ENCODE peak calls at places on chromosome 12, in eight cellular contexts. E, G, S, K, A, D, U and Z are unnamed samples.

GRCh38 chr12:52242442-52243263 is 9.6 kb downstream of the KRT7 start:
- DNase-seq in D (no peak), K (no peak), S (no peak), A (no peak), E (no peak), U (peak), G (no peak), Z (no peak)

GRCh38 chr12:571795-572531 is 91.3 kb downstream of the NINJ2 start:
- DNase-seq in E (no peak), U (peak), G (peak), K (no peak), D (no peak), S (peak), A (peak), Z (no peak)

GRCh38 chr12:2248087-2248900 is 195.5 kb downstream of the CACNA1C start:
- DNase-seq in K (peak), S (no peak), G (peak), D (peak), A (peak), E (peak), U (no peak), Z (no peak)

GRCh38 chr12:106841471-106842302 is 67.2 kb downstream of the RIC8B start:
- DNase-seq in D (peak), S (no peak), A (peak), G (peak), E (peak), K (peak), U (peak), Z (peak)

GRCh38 chr12:124233041-124233836 is 61.7 kb upstream of the RFLNA start:
- DNase-seq in K (peak), U (peak), D (peak), E (no peak), S (no peak), G (peak), A (peak), Z (no peak)

GRCh38 chr12:26690601-26691000 is 142.4 kb downstream of the ITPR2 start:
- DNase-seq in U (no peak), G (no peak), A (no peak), K (no peak), S (no peak), E (no peak), D (no peak), Z (no peak)

GRCh38 chr12:55658635-55659391 is 22.1 kb downstream of the OR10P1 start:
- DNase-seq in G (peak), E (no peak), S (no peak), U (no peak), K (no peak), D (peak), A (peak), Z (no peak)

GRCh38 chr12:53287741-53288216 is 7.6 kb upstream of the PFDN5 start:
- DNase-seq in E (peak), S (peak), U (peak), K (peak), D (peak), A (peak), G (peak), Z (peak)

GRCh38 chr12:94244165-94245133 is 96.1 kb downstream of the PLXNC1 start:
- DNase-seq in S (no peak), G (no peak), D (no peak), A (no peak), K (no peak), E (no peak), U (no peak), Z (no peak)

GRCh38 chr12:116065561-116065960 is 211.9 kb downstream of the MED13L start:
- DNase-seq in U (no peak), G (peak), A (peak), K (no peak), D (peak), S (no peak), E (no peak), Z (peak)

GRCh38 chr12:28424965-28425364 is 234.7 kb downstream of the CCDC91 start:
- DNase-seq in U (no peak), G (peak), A (peak), S (peak), D (peak), K (peak), E (no peak), Z (no peak)

GRCh38 chr12:65825573-65826512 is 1.6 kb downstream of the HMGA2 start:
- DNase-seq in A (no peak), G (peak), E (no peak), U (peak), S (no peak), D (peak), K (peak), Z (peak)

GRCh38 chr12:64633940-64634337 is 23.6 kb downstream of the RASSF3 start:
- DNase-seq in G (peak), D (peak), U (peak), A (peak), K (peak), S (peak), E (no peak), Z (peak)

GRCh38 chr12:95848575-95849388 is 10.0 kb upstream of the SNRPF start:
- DNase-seq in U (peak), S (no peak), K (peak), E (no peak), A (peak), D (peak), G (peak), Z (no peak)

GRCh38 chr12:128337456-128338160 is 70.6 kb downstream of the TMEM132C start:
- DNase-seq in G (no peak), D (no peak), U (no peak), S (no peak), K (no peak), A (no peak), E (no peak), Z (no peak)

GRCh38 chr12:58583541-58583940 is 336.8 kb downstream of the LRIG3 start:
- DNase-seq in S (no peak), A (peak), K (peak), D (peak), E (no peak), G (peak), U (peak), Z (no peak)

GRCh38 chr12:62895351-62895750 is 39.6 kb downstream of the PPM1H start:
- DNase-seq in E (no peak), D (no peak), K (no peak), U (no peak), A (no peak), S (no peak), G (no peak), Z (no peak)

GRCh38 chr12:121095544-121096198 is 37.0 kb upstream of the P2RX7 start:
- DNase-seq in U (peak), S (peak), D (peak), A (peak), K (peak), E (peak), G (peak), Z (peak)

GRCh38 chr12:112947761-112948160 is 9.5 kb downstream of the OAS3 start:
- DNase-seq in K (no peak), D (no peak), S (no peak), A (no peak), G (no peak), U (no peak), E (no peak), Z (no peak)

GRCh38 chr12:62709321-62709720 is 225.6 kb downstream of the PPM1H start:
- DNase-seq in A (no peak), G (no peak), E (no peak), U (no peak), D (no peak), K (no peak), S (no peak), Z (no peak)

GRCh38 chr12:19972325-19973288 is 395.7 kb upstream of the PDE3A start:
- DNase-seq in U (no peak), D (no peak), S (no peak), E (no peak), A (peak), K (peak), G (no peak), Z (no peak)

GRCh38 chr12:58414398-58414871 is 473.1 kb downstream of the ATP23 start:
- DNase-seq in G (peak), E (no peak), U (peak), S (no peak), A (peak), K (peak), D (peak), Z (no peak)

GRCh38 chr12:49667319-49668090 is 39.7 kb downstream of the FMNL3 start:
- DNase-seq in K (peak), G (peak), E (no peak), A (peak), D (peak), S (no peak), U (no peak), Z (no peak)

GRCh38 chr12:87991483-87991882 is 37.7 kb downstream of the C12orf50 start:
- DNase-seq in K (no peak), D (no peak), U (no peak), E (no peak), S (no peak), G (no peak), A (no peak), Z (no peak)

GRCh38 chr12:33588082-33588712 is 148.6 kb upstream of the SYT10 start:
- DNase-seq in K (no peak), A (peak), D (peak), G (peak), U (peak), E (no peak), S (no peak), Z (no peak)

GRCh38 chr12:68259318-68259940 is 6.0 kb upstream of the IL22 start:
- DNase-seq in K (peak), E (no peak), A (peak), U (peak), S (no peak), D (peak), G (peak), Z (no peak)

GRCh38 chr12:24778486-24779304 is 170.2 kb downstream of the BCAT1 start:
- DNase-seq in E (no peak), S (no peak), G (peak), U (peak), D (peak), A (peak), K (peak), Z (no peak)
- TF ChIP-seq CTCF in E (peak), S (peak), G (peak), U (peak), D (peak), A (peak), K (peak), Z (peak)

DNA sequence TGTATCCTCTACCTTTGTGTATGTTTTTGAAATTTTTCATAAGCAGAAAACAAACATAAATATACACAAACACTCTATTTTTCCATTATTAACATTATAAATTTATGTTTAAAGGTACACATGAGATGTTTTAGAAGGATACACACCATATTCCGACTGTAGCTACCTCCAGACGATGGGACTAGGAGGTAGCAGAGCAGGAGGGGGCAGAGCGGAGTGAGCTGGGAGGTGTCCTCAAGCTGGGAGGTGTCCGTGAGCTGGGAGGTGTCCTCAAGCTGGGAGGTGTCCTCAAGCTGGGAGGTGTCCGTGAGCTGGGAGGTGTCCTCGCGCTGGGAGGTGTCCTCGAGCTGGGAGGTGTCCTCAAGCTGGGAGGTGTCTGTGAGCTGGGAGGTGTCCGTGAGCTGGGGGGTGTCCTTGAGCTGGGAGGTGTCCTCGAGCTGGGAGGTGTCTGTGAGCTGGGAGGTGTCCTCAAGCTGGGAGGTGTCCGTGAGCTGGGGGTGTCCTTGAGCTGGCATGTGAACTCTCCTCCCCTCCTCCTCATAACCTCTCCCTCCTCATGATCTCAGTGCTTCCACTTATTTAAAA is 347.0 kb upstream of the SFSWAP start:
- DNase-seq in G (no peak), A (no peak), D (no peak), E (no peak), U (no peak), S (no peak), K (no peak), Z (no peak)
- H3K4me3 ChIP-seq in G (no peak), A (no peak), D (no peak), E (no peak), U (no peak), S (no peak), K (no peak), Z (no peak)

GRCh38 chr12:109946913-109947312 is 46.8 kb downstream of the TCHP start:
- DNase-seq in U (no peak), S (no peak), G (no peak), A (no peak), K (no peak), D (no peak), E (no peak), Z (no peak)

GRCh38 chr12:109943811-109944210 is 43.7 kb downstream of the TCHP start:
- DNase-seq in K (peak), A (no peak), G (no peak), E (no peak), S (no peak), U (no peak), D (peak), Z (no peak)

GRCh38 chr12:109944561-109944960 is 44.5 kb downstream of the TCHP start:
- DNase-seq in G (no peak), D (no peak), U (no peak), S (no peak), E (no peak), K (no peak), A (no peak), Z (no peak)

GRCh38 chr12:109946505-109946904 is 46.4 kb downstream of the TCHP start:
- DNase-seq in K (peak), A (no peak), G (no peak), U (no peak), D (peak), S (no peak), E (no peak), Z (no peak)

GRCh38 chr12:109944975-109945374 is 44.9 kb downstream of the TCHP start:
- DNase-seq in G (peak), A (peak), D (peak), U (no peak), K (peak), E (peak), S (no peak), Z (no peak)
- TF ChIP-seq CTCF in G (peak), A (no peak), D (peak), U (no peak), K (peak), E (no peak), S (peak), Z (no peak)

GRCh38 chr12:23669691-23670090 is 279.8 kb downstream of the SOX5 start:
- DNase-seq in A (no peak), K (no peak), E (no peak), D (no peak), G (no peak), S (no peak), U (no peak), Z (no peak)
- H3K4me3 ChIP-seq in A (no peak), K (no peak), E (no peak), D (no peak), G (no peak), S (no peak), U (no peak), Z (no peak)